ENCODE peak calls at places on chromosomes 12 and 14, in eight cellular contexts. E is IMR-90, V is heart left ventricle, H is pancreas, K is tibial nerve, U is hepatocyte, M is prostate gland, C is gastrocnemius medialis. G is an unnamed sample. For H3K4me1, the result is how much of the 10 kb centered on the place peaks cover.

GRCh38 chr12:119869720-119870119 is 7.4 kb downstream of the CIT start:
- DNase-seq in E (peak), V (no peak), H (no peak), K (no peak), U (no peak), M (no peak), C (no peak), G (no peak)

GRCh38 chr12:125015680-125016310 is 22.4 kb downstream of the BRI3BP start:
- DNase-seq in E (no peak), V (no peak), H (no peak), K (no peak), U (no peak), M (no peak), C (no peak), G (no peak)

GRCh38 chr12:105451211-105451610 is 120.7 kb downstream of the C12orf75 start:
- DNase-seq in E (peak), V (no peak), H (no peak), K (no peak), U (no peak), M (no peak), C (no peak), G (no peak)

GRCh38 chr12:109604902-109605536 is 31.4 kb downstream of the MVK start:
- DNase-seq in E (no peak), V (no peak), H (no peak), K (no peak), U (no peak), M (no peak), C (no peak), G (no peak)

GRCh38 chr12:110343921-110344555 is 59.5 kb downstream of the ANAPC7 start:
- DNase-seq in E (no peak), V (no peak), H (no peak), K (no peak), U (no peak), M (no peak), C (no peak), G (no peak)

GRCh38 chr14:36553650-36554260 is 28.7 kb downstream of the NKX2-8 start:
- DNase-seq in E (peak), V (no peak), H (no peak), K (no peak), U (peak), M (peak), C (no peak), G (no peak)

GRCh38 chr14:36605506-36605857 is 23.1 kb upstream of the NKX2-8 start:
- DNase-seq in E (no peak), V (no peak), H (no peak), K (no peak), U (no peak), M (no peak), C (no peak), G (no peak)

GRCh38 chr14:101704140-101704539 is 57.4 kb upstream of the PPP2R5C start:
- DNase-seq in E (no peak), V (no peak), H (no peak), K (no peak), U (no peak), M (no peak), C (no peak), G (no peak)

GRCh38 chr12:4490973-4491372 is 45.4 kb upstream of the FGF6 start:
- DNase-seq in E (no peak), V (no peak), H (no peak), K (no peak), U (no peak), M (no peak), C (no peak), G (no peak)

GRCh38 chr14:24395609-24396580 is 2.9 kb upstream of the NYNRIN start:
- DNase-seq in E (no peak), V (no peak), H (no peak), K (no peak), U (no peak), M (peak), C (no peak), G (no peak)

GRCh38 chr12:84803661-84804060 is 108.9 kb downstream of the SLC6A15 start:
- DNase-seq in E (no peak), V (no peak), H (no peak), K (no peak), U (no peak), M (no peak), C (no peak), G (no peak)

GRCh38 chr12:22069851-22070250 is 23.8 kb downstream of the CMAS start:
- DNase-seq in E (no peak), V (no peak), H (no peak), K (no peak), U (no peak), M (no peak), C (no peak), G (no peak)

GRCh38 chr14:77580477-77580876 is 36.0 kb downstream of the SPTLC2 start:
- DNase-seq in E (no peak), V (no peak), H (no peak), K (no peak), U (no peak), M (no peak), C (no peak), G (no peak)

GRCh38 chr12:15982071-15982470 is 70.9 kb downstream of the DERA start:
- DNase-seq in E (peak), V (no peak), H (no peak), K (no peak), U (no peak), M (no peak), C (no peak), G (no peak)

GRCh38 chr14:37436519-37436918 is 158.5 kb downstream of the FOXA1 start:
- DNase-seq in E (no peak), V (no peak), H (no peak), K (no peak), U (no peak), M (peak), C (no peak), G (no peak)

GRCh38 chr14:44613061-44613712 is 106.1 kb upstream of the FSCB start:
- DNase-seq in E (no peak), V (no peak), H (no peak), K (no peak), U (no peak), M (no peak), C (no peak), G (no peak)

GRCh38 chr12:41264281-41264680 is 76.2 kb downstream of the PDZRN4 start:
- DNase-seq in E (no peak), V (no peak), H (no peak), K (no peak), U (no peak), M (no peak), C (no peak), G (no peak)

GRCh38 chr14:29721586-29721985 is 206.1 kb downstream of the PRKD1 start:
- DNase-seq in E (no peak), V (no peak), H (no peak), K (no peak), U (no peak), M (no peak), C (no peak), G (no peak)

GRCh38 chr12:95336387-95337067 is 118.9 kb downstream of the VEZT start:
- DNase-seq in E (peak), V (peak), H (peak), K (peak), U (peak), M (peak), C (peak), G (peak)

GRCh38 chr12:100317371-100317770 is 39.5 kb upstream of the SLC17A8 start:
- DNase-seq in E (no peak), V (no peak), H (no peak), K (no peak), U (no peak), M (no peak), C (no peak), G (no peak)

GRCh38 chr12:111819191-111820158 is 22.6 kb upstream of the MAPKAPK5 start:
- DNase-seq in E (no peak), V (no peak), H (no peak), K (no peak), U (peak), M (no peak), C (no peak), G (no peak)

GRCh38 chr14:91330111-91330696 is 85.7 kb upstream of the GPR68 start:
- DNase-seq in E (no peak), V (no peak), H (no peak), K (no peak), U (no peak), M (no peak), C (no peak), G (no peak)

GRCh38 chr14:88841741-88842140 is 17.3 kb downstream of the TTC8 start:
- DNase-seq in E (peak), V (no peak), H (no peak), K (no peak), U (no peak), M (no peak), C (no peak), G (no peak)

GRCh38 chr12:115313929-115314328 is 630.0 kb upstream of the TBX3 start:
- DNase-seq in E (peak), V (no peak), H (no peak), K (no peak), U (peak), M (peak), C (no peak), G (no peak)

GRCh38 chr14:99427632-99428315 is 52.9 kb downstream of the SETD3 start:
- DNase-seq in E (peak), V (no peak), H (no peak), K (no peak), U (peak), M (no peak), C (no peak), G (no peak)
- H3K27ac ChIP-seq in E (no peak), V (no peak), H (no peak), K (no peak), U (peak), M (no peak), C (no peak), G (no peak)

GRCh38 chr12:130590685-130591084 is 125.4 kb downstream of the RIMBP2 start:
- DNase-seq in E (no peak), V (no peak), H (no peak), K (no peak), U (no peak), M (no peak), C (no peak), G (no peak)
- H3K4me1 ChIP-seq in E (under half), V (under half), H (under half), K (under half), U (under half), M (under half), C (under half), G (under half)

GRCh38 chr14:69579476-69579875 is 4.8 kb upstream of the CCDC177 start:
- DNase-seq in E (no peak), V (no peak), H (no peak), K (no peak), U (no peak), M (no peak), C (no peak), G (no peak)

GRCh38 chr14:69582207-69582606 is 7.5 kb upstream of the CCDC177 start:
- DNase-seq in E (peak), V (no peak), H (no peak), K (no peak), U (no peak), M (no peak), C (no peak), G (no peak)

GRCh38 chr14:69581316-69581935 is 6.8 kb upstream of the CCDC177 start:
- DNase-seq in E (no peak), V (no peak), H (no peak), K (no peak), U (no peak), M (no peak), C (no peak), G (no peak)

GRCh38 chr14:69582829-69583228 is 8.2 kb upstream of the CCDC177 start:
- DNase-seq in E (no peak), V (no peak), H (no peak), K (no peak), U (no peak), M (no peak), C (no peak), G (no peak)

GRCh38 chr14:69580009-69580577 is 5.4 kb upstream of the CCDC177 start:
- DNase-seq in E (peak), V (no peak), H (no peak), K (no peak), U (peak), M (no peak), C (no peak), G (no peak)
- H3K27ac ChIP-seq in E (no peak), V (no peak), H (no peak), K (no peak), U (peak), M (no peak), C (no peak), G (no peak)

DNA sequence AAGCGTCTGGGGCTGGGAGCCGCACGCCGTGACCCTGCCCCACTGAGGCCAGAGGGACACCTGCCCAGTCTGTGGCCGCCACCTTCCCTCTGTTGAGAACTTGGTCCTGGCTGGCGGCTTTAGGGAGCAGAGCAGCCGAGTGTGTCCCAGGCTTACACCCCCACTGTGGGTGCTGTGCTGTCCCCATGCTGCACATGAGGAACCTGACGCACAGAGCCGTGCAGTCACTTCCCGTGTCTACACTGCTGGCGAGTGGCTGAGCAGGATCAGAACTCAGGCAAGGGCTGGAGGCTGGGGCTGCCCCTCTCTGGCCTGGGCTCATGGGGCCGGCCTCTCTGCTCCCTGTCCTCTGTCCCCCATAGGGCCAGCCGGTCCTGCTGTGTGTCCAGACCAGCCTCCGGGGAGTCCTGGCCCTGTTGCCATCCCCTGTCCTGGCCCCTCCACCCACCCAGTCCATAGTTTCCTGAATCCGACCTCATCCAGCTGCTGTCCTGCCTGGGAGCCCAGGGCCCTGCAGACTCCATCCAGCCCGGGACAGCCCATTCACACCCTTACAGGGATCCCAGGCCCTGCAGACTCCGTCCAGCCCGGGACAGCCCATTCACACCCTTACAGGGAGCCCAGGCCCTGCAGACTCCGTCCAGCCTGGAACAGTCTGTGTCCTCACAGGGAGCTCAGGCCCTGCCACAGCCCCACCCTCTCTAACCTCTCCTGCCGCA is 10.3 kb downstream of the FBRSL1 start:
- DNase-seq in E (no peak), V (no peak), H (no peak), K (no peak), U (no peak), M (no peak), C (no peak), G (no peak)
- H3K4me1 ChIP-seq in E (under half), V (half or more), H (half or more), K (half or more), U (under half), M (under half), C (half or more), G (under half)

DNA sequence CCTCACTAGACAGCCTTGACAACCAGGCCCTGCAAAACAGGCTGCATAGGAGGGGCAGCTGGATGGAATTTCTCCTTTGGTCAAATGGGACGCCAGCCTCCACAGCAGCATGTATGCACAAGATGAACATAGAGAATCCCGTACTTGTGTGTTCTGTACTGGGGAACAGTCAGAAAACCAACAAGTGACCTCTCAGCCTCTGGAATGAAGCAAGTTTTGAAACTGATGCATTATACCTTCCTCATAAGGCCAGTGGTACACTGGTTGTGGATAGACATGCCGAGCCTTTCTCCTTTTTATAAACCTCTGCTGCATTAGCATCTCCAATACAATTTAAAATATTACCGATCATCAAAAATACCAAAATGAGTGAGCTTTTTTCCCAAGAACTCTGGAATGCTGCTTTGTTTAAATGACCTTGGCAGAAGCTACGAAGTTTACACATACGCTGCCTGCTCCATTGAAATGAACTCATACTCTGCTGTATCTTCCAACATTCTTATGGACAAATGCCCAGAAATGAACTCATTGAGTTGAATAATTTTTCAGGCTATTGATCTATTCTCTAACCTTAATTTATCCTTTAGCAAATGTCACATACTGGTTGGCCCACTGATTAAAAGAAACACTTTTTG is 47.6 kb upstream of the FERMT2 start:
- DNase-seq in E (peak), V (no peak), H (no peak), K (no peak), U (no peak), M (no peak), C (no peak), G (no peak)
- H3K27ac ChIP-seq in E (peak), V (no peak), H (peak), K (peak), U (no peak), M (no peak), C (no peak), G (peak)

GRCh38 chr12:106705971-106706370 is 68.5 kb upstream of the RIC8B start:
- DNase-seq in E (no peak), V (no peak), H (no peak), K (no peak), U (no peak), M (no peak), C (no peak), G (no peak)

GRCh38 chr12:106709068-106709511 is 65.4 kb upstream of the RIC8B start:
- DNase-seq in E (no peak), V (no peak), H (no peak), K (no peak), U (no peak), M (no peak), C (no peak), G (no peak)

DNA sequence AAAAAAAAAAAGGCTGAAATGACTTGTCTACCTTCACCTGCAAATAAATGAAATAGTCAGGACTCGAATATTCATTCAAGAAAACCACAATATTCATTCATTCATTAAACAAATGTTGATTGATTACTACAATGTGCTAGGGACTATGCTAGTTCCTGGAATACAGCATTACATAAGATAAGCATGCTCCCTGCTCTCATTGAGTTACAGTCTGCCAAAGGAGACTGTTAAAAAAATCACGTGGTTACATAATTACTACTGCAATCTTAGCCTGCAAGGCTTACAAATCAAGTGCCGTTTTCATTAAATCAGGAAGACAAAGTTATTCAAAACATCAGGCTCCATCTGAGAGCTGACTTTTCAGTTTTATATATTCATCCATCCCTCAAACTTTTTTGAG is 70.4 kb upstream of the RIC8B start:
- DNase-seq in E (no peak), V (no peak), H (no peak), K (no peak), U (no peak), M (no peak), C (no peak), G (no peak)
- H3K4me1 ChIP-seq in E (under half), V (under half), H (under half), K (under half), U (under half), M (under half), C (under half), G (under half)

GRCh38 chr12:19171731-19172130 is 42.2 kb downstream of the PLEKHA5 start:
- DNase-seq in E (no peak), V (no peak), H (no peak), K (no peak), U (no peak), M (no peak), C (no peak), G (no peak)
- H3K27ac ChIP-seq in E (no peak), V (no peak), H (no peak), K (no peak), U (no peak), M (no peak), C (no peak), G (no peak)

GRCh38 chr12:52200783-52201519 is 9.1 kb upstream of the KRT80 start:
- DNase-seq in E (no peak), V (no peak), H (no peak), K (no peak), U (no peak), M (no peak), C (no peak), G (no peak)

GRCh38 chr12:52199294-52199920 is 7.6 kb upstream of the KRT80 start:
- DNase-seq in E (no peak), V (peak), H (no peak), K (no peak), U (no peak), M (no peak), C (peak), G (no peak)

GRCh38 chr12:52201520-52201839 is 9.7 kb upstream of the KRT80 start:
- DNase-seq in E (no peak), V (no peak), H (no peak), K (no peak), U (no peak), M (no peak), C (no peak), G (no peak)

GRCh38 chr12:52198454-52199215 is 6.8 kb upstream of the KRT80 start:
- DNase-seq in E (no peak), V (no peak), H (no peak), K (no peak), U (no peak), M (no peak), C (no peak), G (no peak)

GRCh38 chr12:52200086-52200782 is 8.4 kb upstream of the KRT80 start:
- DNase-seq in E (no peak), V (no peak), H (no peak), K (no peak), U (no peak), M (no peak), C (no peak), G (no peak)
- H3K4me1 ChIP-seq in E (under half), V (under half), H (under half), K (under half), U (under half), M (under half), C (under half), G (under half)

DNA sequence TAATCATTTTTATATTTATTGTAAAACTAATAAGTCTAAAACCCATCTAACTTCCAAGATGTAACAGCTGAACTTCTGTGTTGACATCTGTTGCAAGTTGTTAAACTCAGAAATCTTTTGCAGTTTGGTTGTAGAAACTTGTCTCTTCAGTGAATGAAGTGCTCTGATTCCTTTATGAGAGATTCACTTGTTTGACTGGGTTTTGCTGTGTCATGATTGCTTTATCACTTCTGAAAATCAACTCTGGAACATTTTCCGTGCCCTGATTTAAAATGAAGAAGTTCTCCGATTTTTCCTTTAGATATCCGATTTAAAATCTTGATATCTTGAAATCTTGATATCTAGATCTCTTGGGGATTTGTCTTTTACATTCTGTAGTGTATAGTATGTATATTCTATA is 65.1 kb downstream of the DIP2B start:
- DNase-seq in E (peak), V (no peak), H (no peak), K (no peak), U (no peak), M (no peak), C (no peak), G (no peak)
- H3K27ac ChIP-seq in E (no peak), V (peak), H (no peak), K (peak), U (no peak), M (no peak), C (peak), G (no peak)